ENCODE peak calls at places on chromosome 17, in nine cellular contexts. P, R, V, E, O, C, L, H and T are unnamed samples.

GRCh38 chr17:36910513-36910912 is 26.8 kb upstream of the LHX1 start:
- DNase-seq in H (no peak), C (no peak), L (no peak), O (no peak), P (no peak), R (no peak), E (no peak), V (no peak), T (no peak)

GRCh38 chr17:73103661-73104335 is 11.3 kb upstream of the SLC39A11 start:
- DNase-seq in L (no peak), H (no peak), O (no peak), V (no peak), E (no peak), P (no peak), R (no peak), C (no peak), T (no peak)

GRCh38 chr17:4150106-4150505 is 7.1 kb downstream of the CYB5D2 start:
- DNase-seq in V (no peak), L (no peak), O (no peak), H (no peak), P (no peak), R (no peak), E (no peak), C (no peak), T (no peak)

GRCh38 chr17:67431210-67432015 is 54.3 kb downstream of the PITPNC1 start:
- DNase-seq in E (no peak), O (peak; percentile 23), V (no peak), R (no peak), H (no peak), C (peak; percentile 79), L (no peak), P (peak; percentile 85), T (no peak)

GRCh38 chr17:72476575-72476986 is 355.8 kb downstream of the SOX9 start:
- DNase-seq in E (no peak), R (no peak), V (no peak), H (peak; percentile 59), O (no peak), L (no peak), P (no peak), C (no peak), T (no peak)

GRCh38 chr17:33875973-33876372 is 379.1 kb upstream of the CCL2 start:
- DNase-seq in R (no peak), P (no peak), C (no peak), O (no peak), L (no peak), H (no peak), E (no peak), V (no peak), T (no peak)

GRCh38 chr17:66002807-66003206 is 189.1 kb downstream of the CEP112 start:
- DNase-seq in E (no peak), L (no peak), O (no peak), V (no peak), P (no peak), C (no peak), R (no peak), H (no peak), T (no peak)

GRCh38 chr17:73703216-73703615 is 59.0 kb upstream of the SDK2 start:
- DNase-seq in E (no peak), R (no peak), P (no peak), O (no peak), C (no peak), L (no peak), H (no peak), V (no peak), T (no peak)

GRCh38 chr17:81917565-81918332 is at the start of gene SIRT7:
- DNase-seq in H (peak; percentile 83), E (peak; percentile 59), R (peak; percentile 77), O (no peak), V (peak; percentile 90), P (peak; percentile 27), C (peak; percentile 86), L (peak; percentile 74), T (peak; percentile 100)

GRCh38 chr17:3911271-3912053 is 4.8 kb downstream of the P2RX1 start:
- DNase-seq in V (no peak), L (peak; percentile 54), R (peak; percentile 51), P (no peak), O (no peak), H (no peak), E (no peak), C (no peak), T (no peak)

GRCh38 chr17:56678249-56679144 is 85.0 kb downstream of the NOG start:
- DNase-seq in O (no peak), V (no peak), L (no peak), C (peak; percentile 45), P (no peak), H (no peak), R (no peak), E (no peak), T (no peak)

GRCh38 chr17:78263063-78263735 is 31.8 kb downstream of the TMEM235 start:
- DNase-seq in R (no peak), C (no peak), E (no peak), P (no peak), O (no peak), L (no peak), V (peak; percentile 74), H (peak; percentile 75), T (no peak)

GRCh38 chr17:1997587-1998425 is 27.3 kb downstream of the RTN4RL1 start:
- DNase-seq in P (no peak), E (peak; percentile 92), H (peak; percentile 89), O (no peak), C (no peak), R (no peak), L (peak; percentile 34), V (peak; percentile 86), T (peak; percentile 72)
- TF ChIP-seq CTCF in P (no peak), E (peak; percentile 12), H (no peak), O (no peak), C (no peak), R (no peak), L (no peak), V (no peak), T (no peak)

DNA sequence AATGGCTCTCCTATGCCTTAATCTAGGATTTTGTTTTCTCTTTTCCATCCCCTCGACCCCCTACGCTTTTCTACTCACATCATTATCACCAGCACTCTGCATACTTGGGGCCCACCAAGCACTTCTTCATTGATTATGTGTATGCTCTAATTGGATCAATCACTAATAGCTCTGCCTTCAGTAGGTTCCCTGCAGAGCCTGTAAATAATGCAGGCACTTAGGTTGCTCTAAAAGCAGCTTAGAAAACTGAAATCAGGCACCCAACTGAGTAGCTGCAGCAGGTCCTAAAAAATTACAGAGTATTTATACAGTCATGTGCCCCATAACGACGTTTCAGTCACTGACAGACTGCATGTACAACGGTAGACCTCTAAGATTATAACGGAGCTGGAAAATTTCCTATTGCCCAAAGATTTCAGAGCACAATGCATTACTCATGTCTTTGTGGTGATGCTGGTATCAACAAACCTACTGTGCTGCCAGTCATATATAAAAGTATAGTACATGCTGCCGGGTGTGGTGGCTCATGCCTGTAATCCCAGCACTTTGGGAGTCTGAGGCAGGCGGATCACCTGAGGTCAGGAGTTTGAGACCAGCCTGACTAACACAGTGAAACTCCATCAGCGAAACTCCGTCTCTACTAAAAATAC is 280.4 kb downstream of the HS3ST3B1 start:
- DNase-seq in O (no peak), C (no peak), L (no peak), E (no peak), V (no peak), P (no peak), H (no peak), R (no peak), T (no peak)
- TF ChIP-seq CTCF in O (no peak), C (no peak), L (no peak), E (no peak), V (no peak), P (no peak), H (no peak), R (no peak), T (no peak)

DNA sequence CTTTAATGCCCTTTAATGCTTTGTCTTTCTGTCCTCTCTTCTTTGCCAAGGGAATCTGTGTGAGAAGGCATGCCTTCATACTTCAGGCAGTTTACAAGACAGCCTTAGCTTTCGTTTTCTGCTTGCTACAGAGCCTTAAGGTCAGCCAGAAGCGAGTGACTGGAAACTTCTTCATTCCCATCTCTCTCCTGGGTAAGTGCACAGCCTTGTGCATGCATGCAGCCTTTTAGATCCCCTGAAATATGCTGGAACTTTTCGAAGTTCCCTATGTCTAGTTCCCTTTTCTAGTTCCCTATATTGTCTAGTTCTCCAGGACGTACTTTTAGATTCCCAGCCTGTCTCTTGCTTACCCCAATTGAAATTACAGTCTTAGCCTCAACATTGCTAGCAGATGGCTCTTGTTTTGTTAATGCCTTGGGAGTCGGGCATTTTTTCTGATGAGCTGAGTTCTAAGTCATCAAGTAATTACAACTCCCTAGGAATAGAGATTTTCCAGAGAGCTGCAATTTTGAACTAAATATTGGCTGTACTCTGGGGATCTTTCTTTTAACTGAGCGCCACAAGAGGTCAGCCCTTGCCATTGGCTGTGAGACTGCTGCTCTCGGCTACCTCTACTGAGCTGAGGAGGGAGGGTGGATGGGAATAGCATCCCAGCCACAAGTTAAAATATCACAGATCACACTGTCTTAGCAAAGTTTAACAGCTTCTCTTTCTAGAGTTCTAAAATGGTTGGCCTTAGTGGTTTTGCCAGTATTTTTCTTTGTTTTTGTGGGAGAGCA is 22.7 kb upstream of the PPM1D start:
- DNase-seq in C (no peak), H (no peak), V (no peak), O (no peak), L (no peak), P (peak; percentile 7), E (no peak), R (no peak), T (no peak)
- TF ChIP-seq CTCF in C (no peak), H (no peak), V (peak; percentile 18), O (peak; percentile 36), L (peak; percentile 36), P (no peak), E (no peak), R (no peak), T (peak; percentile 49)

GRCh38 chr17:39753514-39754160 is 15.9 kb downstream of the GRB7 start:
- DNase-seq in P (no peak), L (no peak), C (peak; percentile 19), V (no peak), E (no peak), H (peak; percentile 67), R (peak; percentile 75), O (no peak), T (peak; percentile 61)
- TF ChIP-seq CTCF in P (no peak), L (no peak), C (no peak), V (no peak), E (no peak), H (no peak), R (no peak), O (no peak), T (peak; percentile 41)